ENCODE peak calls at places on chromosomes 16 and 17, in ten cellular contexts. F is H9; S is Caki2; G is activated CD8-positive, alpha-beta memory T cell treated with anti-CD3 and anti-CD28 coated beads, Interleukin-2, amount 50 U/mL, for 48 hours; Y is GOT3; B is putamen; X is GM03348; U is foreskin fibroblast; M is endothelial cell; R is naive thymus-derived CD8-positive, alpha-beta T cell. Q is an unnamed sample.
A peak's percentile ranks its signal among the peaks of the same experiment; 100 is the strongest.

GRCh38 chr17:27218719-27219488 is 75.0 kb upstream of the WSB1 start:
- DNase-seq in F (no peak), S (no peak), G (no peak), Y (no peak), B (no peak), X (no peak), U (no peak), M (no peak), R (no peak), Q (no peak)

GRCh38 chr17:75643033-75644017 is 10.1 kb downstream of the SMIM5 start:
- DNase-seq in F (peak; percentile 74), S (no peak), G (no peak), Y (no peak), B (no peak), X (no peak), U (no peak), M (no peak), R (no peak), Q (no peak)

GRCh38 chr17:1480747-1481465 is 11.6 kb downstream of the MYO1C start:
- DNase-seq in F (no peak), S (no peak), G (no peak), Y (no peak), B (no peak), X (peak; percentile 35), U (peak; percentile 52), M (no peak), R (no peak), Q (no peak)

GRCh38 chr17:48131216-48131824 is 23.8 kb downstream of the SNX11 start:
- DNase-seq in F (peak; percentile 86), S (peak; percentile 54), G (no peak), Y (no peak), B (no peak), X (peak; percentile 88), U (peak; percentile 81), M (peak; percentile 72), R (peak; percentile 44), Q (peak; percentile 49)

GRCh38 chr16:68244903-68245853 is at the start of gene PLA2G15:
- DNase-seq in F (peak; percentile 95), S (peak; percentile 82), G (peak; percentile 97), Y (peak; percentile 69), B (peak; percentile 93), X (peak; percentile 100), U (peak; percentile 99), M (peak; percentile 98), R (peak; percentile 98), Q (peak; percentile 92)

GRCh38 chr17:16973760-16974540 is 2.0 kb upstream of the TNFRSF13B start:
- DNase-seq in F (no peak), S (no peak), G (no peak), Y (no peak), B (no peak), X (no peak), U (no peak), M (no peak), R (no peak), Q (no peak)

GRCh38 chr17:2899911-2900310 is 103.7 kb downstream of the RAP1GAP2 start:
- DNase-seq in F (no peak), S (no peak), G (no peak), Y (no peak), B (no peak), X (no peak), U (no peak), M (no peak), R (no peak), Q (no peak)

GRCh38 chr17:9241371-9241712 is 220.0 kb downstream of the NTN1 start:
- DNase-seq in F (no peak), S (no peak), G (no peak), Y (no peak), B (peak; percentile 67), X (peak; percentile 51), U (peak; percentile 44), M (no peak), R (no peak), Q (peak; percentile 20)

GRCh38 chr16:29641561-29641960 is 21.5 kb upstream of the SPN start:
- DNase-seq in F (no peak), S (no peak), G (no peak), Y (no peak), B (no peak), X (no peak), U (peak; percentile 16), M (no peak), R (no peak), Q (peak; percentile 47)

GRCh38 chr16:2532494-2533141 is 1.4 kb upstream of the CEMP1 start:
- DNase-seq in F (peak; percentile 88), S (peak; percentile 71), G (peak; percentile 81), Y (no peak), B (peak; percentile 72), X (no peak), U (peak; percentile 62), M (no peak), R (peak; percentile 45), Q (peak; percentile 87)

GRCh38 chr17:77503916-77504651 is 363.3 kb downstream of the SEC14L1 start:
- DNase-seq in F (peak; percentile 95), S (no peak), G (peak; percentile 51), Y (no peak), B (no peak), X (no peak), U (peak; percentile 29), M (no peak), R (no peak), Q (no peak)

GRCh38 chr17:55769625-55770000 is 18.8 kb downstream of the PCTP start:
- DNase-seq in F (no peak), S (peak; percentile 64), G (no peak), Y (peak; percentile 14), B (no peak), X (peak; percentile 71), U (peak; percentile 96), M (no peak), R (no peak), Q (no peak)

GRCh38 chr16:67284699-67285646 is 5.6 kb downstream of the PLEKHG4 start:
- DNase-seq in F (peak; percentile 91), S (no peak), G (no peak), Y (no peak), B (no peak), X (peak; percentile 36), U (peak; percentile 58), M (peak; percentile 62), R (no peak), Q (no peak)

GRCh38 chr16:55471448-55472097 is 7.4 kb upstream of the MMP2 start:
- DNase-seq in F (no peak), S (peak; percentile 58), G (no peak), Y (no peak), B (no peak), X (peak; percentile 71), U (peak; percentile 88), M (no peak), R (no peak), Q (no peak)

GRCh38 chr17:63696381-63696961 is 3.5 kb downstream of the LIMD2 start:
- DNase-seq in F (peak; percentile 91), S (peak; percentile 33), G (peak; percentile 71), Y (no peak), B (no peak), X (peak; percentile 51), U (peak; percentile 53), M (peak; percentile 51), R (peak; percentile 40), Q (peak; percentile 52)

GRCh38 chr16:67580202-67580601 is 17.9 kb downstream of the CTCF start:
- DNase-seq in F (no peak), S (no peak), G (no peak), Y (no peak), B (no peak), X (no peak), U (no peak), M (no peak), R (no peak), Q (no peak)

GRCh38 chr17:64401941-64402340 is 11.3 kb upstream of the PECAM1 start:
- DNase-seq in F (no peak), S (no peak), G (no peak), Y (no peak), B (no peak), X (no peak), U (no peak), M (no peak), R (no peak), Q (no peak)

GRCh38 chr17:42275527-42276358 is 448 bp downstream of the STAT5B start:
- DNase-seq in F (peak; percentile 52), S (no peak), G (peak; percentile 76), Y (no peak), B (no peak), X (peak; percentile 56), U (peak; percentile 43), M (no peak), R (peak; percentile 20), Q (no peak)

GRCh38 chr16:51017969-51018368 is 133.1 kb downstream of the SALL1 start:
- DNase-seq in F (no peak), S (no peak), G (no peak), Y (no peak), B (no peak), X (no peak), U (no peak), M (no peak), R (no peak), Q (no peak)

GRCh38 chr16:22762486-22762885 is 51.5 kb upstream of the HS3ST2 start:
- DNase-seq in F (no peak), S (no peak), G (no peak), Y (no peak), B (no peak), X (no peak), U (no peak), M (no peak), R (no peak), Q (no peak)

GRCh38 chr16:85197611-85198566 is 85.6 kb upstream of the CIBAR2 start:
- DNase-seq in F (no peak), S (no peak), G (no peak), Y (no peak), B (no peak), X (no peak), U (peak; percentile 61), M (no peak), R (no peak), Q (no peak)

GRCh38 chr16:81745704-81746558 is 33.2 kb upstream of the PLCG2 start:
- DNase-seq in F (peak; percentile 75), S (peak; percentile 63), G (peak; percentile 88), Y (no peak), B (peak; percentile 61), X (peak; percentile 91), U (peak; percentile 78), M (peak; percentile 64), R (peak; percentile 64), Q (peak; percentile 64)

GRCh38 chr17:17831208-17832039 is 5.4 kb downstream of the SREBF1 start:
- DNase-seq in F (no peak), S (no peak), G (no peak), Y (no peak), B (no peak), X (no peak), U (peak; percentile 66), M (no peak), R (no peak), Q (no peak)

GRCh38 chr17:80671823-80672105 is 127.1 kb downstream of the RPTOR start:
- DNase-seq in F (no peak), S (peak; percentile 49), G (no peak), Y (no peak), B (no peak), X (no peak), U (no peak), M (no peak), R (no peak), Q (no peak)

GRCh38 chr17:6915620-6916019 is 80.2 kb upstream of the ALOX12 start:
- DNase-seq in F (no peak), S (no peak), G (no peak), Y (no peak), B (no peak), X (no peak), U (no peak), M (no peak), R (no peak), Q (no peak)

GRCh38 chr16:84717484-84717883 is 17.7 kb downstream of the USP10 start:
- DNase-seq in F (no peak), S (no peak), G (no peak), Y (no peak), B (no peak), X (no peak), U (no peak), M (no peak), R (no peak), Q (no peak)

GRCh38 chr17:70022175-70022574 is 52.9 kb upstream of the KCNJ16 start:
- DNase-seq in F (no peak), S (no peak), G (no peak), Y (no peak), B (peak; percentile 63), X (peak; percentile 20), U (peak; percentile 32), M (no peak), R (no peak), Q (no peak)

GRCh38 chr17:35341465-35341992 is 31.9 kb downstream of the SLFN11 start:
- DNase-seq in F (no peak), S (no peak), G (no peak), Y (no peak), B (no peak), X (no peak), U (no peak), M (no peak), R (peak; percentile 11), Q (peak; percentile 43)

Q was measured in immature natural killer cell.